ENCODE peak calls at places on chromosomes 12 and 14, in seven cellular contexts. O is pancreas; F is lower lobe of right lung; B is cardiac muscle cell; U is hepatocyte; V is spleen; G is CD8-positive, alpha-beta memory T cell. D is an unnamed sample.

GRCh38 chr12:14545144-14546124 is 22.2 kb downstream of the PLBD1 start:
- DNase-seq in O (no peak), F (no peak), B (no peak), U (no peak), G (no peak), V (no peak), D (no peak)

GRCh38 chr14:104594310-104595046 is 10.1 kb downstream of the TMEM179 start:
- DNase-seq in G (no peak), V (no peak), F (peak), O (peak), B (no peak), U (no peak), D (peak)

GRCh38 chr12:53751336-53752191 is at the start of gene CISTR:
- DNase-seq in O (peak), B (no peak), F (peak), G (peak), V (peak), U (peak), D (no peak)

GRCh38 chr14:94499673-94500072 is 9.6 kb downstream of the SERPINA12 start:
- DNase-seq in G (no peak), B (no peak), V (no peak), U (no peak), F (no peak), O (no peak), D (no peak)

GRCh38 chr14:50351016-50351415 is 38.9 kb downstream of the DMAC2L start:
- DNase-seq in V (no peak), G (no peak), B (no peak), U (no peak), F (no peak), O (no peak), D (no peak)

GRCh38 chr12:5789469-5789968 is 155.5 kb downstream of the ANO2 start:
- DNase-seq in G (no peak), V (no peak), U (no peak), F (no peak), O (no peak), B (no peak), D (no peak)

GRCh38 chr12:225012-225411 is 11.1 kb upstream of the SLC6A12 start:
- DNase-seq in F (no peak), G (no peak), O (no peak), V (no peak), U (no peak), B (no peak), D (no peak)

GRCh38 chr12:116879509-116880212 is 1.6 kb downstream of the HRK start:
- DNase-seq in V (peak), O (no peak), G (no peak), B (no peak), U (no peak), F (no peak), D (no peak)

GRCh38 chr12:77943466-77943865 is 112.8 kb downstream of the NAV3 start:
- DNase-seq in B (peak), F (no peak), G (no peak), V (no peak), U (no peak), O (no peak), D (no peak)

GRCh38 chr14:63470877-63471565 is 72.2 kb downstream of the PPP2R5E start:
- DNase-seq in U (peak), F (no peak), V (no peak), O (no peak), G (no peak), B (peak), D (no peak)

GRCh38 chr14:24965934-24966593 is 83.9 kb downstream of the STXBP6 start:
- DNase-seq in F (no peak), V (no peak), B (peak), U (peak), O (no peak), G (no peak), D (peak)

GRCh38 chr14:105083926-105084685 is 18.9 kb upstream of the GPR132 start:
- DNase-seq in B (no peak), F (no peak), G (no peak), V (no peak), U (no peak), O (no peak), D (no peak)

GRCh38 chr12:13443028-13443427 is 246.5 kb downstream of the EMP1 start:
- DNase-seq in G (no peak), F (no peak), B (no peak), V (no peak), U (no peak), O (no peak), D (no peak)

GRCh38 chr14:105480807-105481801 is 5.6 kb upstream of the CRIP1 start:
- DNase-seq in F (peak), V (peak), B (peak), G (peak), O (peak), U (peak), D (peak)

GRCh38 chr14:56195727-56196126 is 77.5 kb downstream of the PELI2 start:
- DNase-seq in O (no peak), G (no peak), F (no peak), B (peak), U (no peak), V (peak), D (no peak)

GRCh38 chr12:59548930-59549329 is 46.9 kb upstream of the SLC16A7 start:
- DNase-seq in G (no peak), B (no peak), O (no peak), V (no peak), U (no peak), F (no peak), D (no peak)

GRCh38 chr12:916240-916639 is 33.3 kb downstream of the RAD52 start:
- DNase-seq in B (no peak), U (no peak), O (peak), G (no peak), V (peak), F (peak), D (peak)

GRCh38 chr12:20030847-20031246 is 337.5 kb upstream of the PDE3A start:
- DNase-seq in G (no peak), O (no peak), V (no peak), F (no peak), B (no peak), U (peak), D (no peak)

GRCh38 chr12:89975578-89975977 is 266.9 kb upstream of the ATP2B1 start:
- DNase-seq in U (no peak), O (no peak), G (no peak), F (no peak), B (no peak), V (no peak), D (no peak)

GRCh38 chr12:65885312-65885711 is 61.0 kb downstream of the HMGA2 start:
- DNase-seq in V (no peak), F (no peak), G (no peak), B (peak), O (no peak), U (no peak), D (no peak)

GRCh38 chr12:130254476-130255276 is 83.0 kb upstream of the PIWIL1 start:
- DNase-seq in F (no peak), G (no peak), B (no peak), O (no peak), V (no peak), U (no peak), D (no peak)

GRCh38 chr12:50477241-50477832 is 27.4 kb upstream of the DIP2B start:
- DNase-seq in U (no peak), V (no peak), F (no peak), B (no peak), O (no peak), G (no peak), D (no peak)

GRCh38 chr12:125340791-125341190 is 275.6 kb downstream of the AACS start:
- DNase-seq in F (no peak), B (peak), G (no peak), U (peak), O (no peak), V (no peak), D (peak)

GRCh38 chr14:29461131-29461530 is 466.5 kb downstream of the PRKD1 start:
- DNase-seq in G (no peak), O (no peak), B (no peak), V (no peak), U (no peak), F (no peak), D (no peak)

GRCh38 chr12:6542209-6543009 is 8.1 kb downstream of the GAPDH start:
- DNase-seq in U (peak), F (no peak), O (no peak), B (no peak), V (no peak), G (no peak), D (no peak)

GRCh38 chr12:108566452-108566851 is 4.1 kb downstream of the ISCU start:
- DNase-seq in O (no peak), U (no peak), G (no peak), V (no peak), B (no peak), F (no peak), D (no peak)

GRCh38 chr12:81417056-81417455 is 339.2 kb downstream of the ACSS3 start:
- DNase-seq in B (no peak), U (no peak), F (no peak), G (no peak), O (no peak), V (no peak), D (no peak)

GRCh38 chr12:54311091-54311490 is 10.3 kb upstream of the NFE2 start:
- DNase-seq in O (no peak), G (no peak), V (no peak), U (no peak), F (no peak), B (no peak), D (no peak)

GRCh38 chr14:102809870-102810269 is 32.6 kb downstream of the TRAF3 start:
- DNase-seq in V (no peak), F (no peak), B (no peak), U (no peak), O (no peak), G (no peak), D (no peak)

GRCh38 chr12:113208041-113208934 is 13.0 kb upstream of the TPCN1 start:
- DNase-seq in F (no peak), V (peak), G (peak), B (peak), O (no peak), U (no peak), D (peak)

GRCh38 chr12:569091-569676 is 94.1 kb downstream of the NINJ2 start:
- DNase-seq in G (no peak), V (peak), U (no peak), O (no peak), F (no peak), B (no peak), D (no peak)

GRCh38 chr14:76500480-76500879 is 124.5 kb downstream of the ESRRB start:
- DNase-seq in B (no peak), U (no peak), O (no peak), V (peak), F (no peak), G (no peak), D (no peak)

GRCh38 chr12:94636462-94637085 is 13.8 kb downstream of the TMCC3 start:
- DNase-seq in F (no peak), B (peak), V (no peak), G (no peak), O (no peak), U (peak), D (no peak)

GRCh38 chr14:69982220-69982795 is 103.1 kb downstream of the SMOC1 start:
- DNase-seq in V (no peak), U (no peak), G (no peak), O (no peak), B (no peak), F (no peak), D (no peak)

GRCh38 chr14:49999826-50000214 is 106.9 kb downstream of the ARF6 start:
- DNase-seq in V (no peak), U (no peak), F (no peak), B (no peak), G (no peak), O (no peak), D (no peak)

GRCh38 chr14:34749408-34749807 is 35.0 kb upstream of the CFL2 start:
- DNase-seq in V (no peak), U (no peak), G (no peak), F (no peak), O (no peak), B (peak), D (no peak)

DNA sequence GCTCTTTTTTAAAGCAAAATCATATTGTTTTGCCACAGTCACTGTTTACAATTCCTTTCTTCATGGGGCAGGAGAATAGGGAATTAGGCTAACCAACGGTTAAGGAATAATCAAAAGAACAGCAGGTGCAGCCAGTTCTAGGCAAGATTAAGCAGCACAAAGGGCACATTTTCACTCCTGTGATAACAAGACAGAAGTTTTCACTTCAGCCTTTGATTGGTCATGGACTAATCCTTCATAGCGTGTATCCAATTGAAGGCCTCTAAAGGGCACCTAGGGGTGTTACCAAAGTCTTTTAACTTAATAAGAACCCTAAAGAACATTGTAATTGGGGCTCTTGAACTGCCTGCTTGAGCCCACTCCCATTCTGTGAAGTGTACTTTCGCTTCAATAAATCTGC is 206.9 kb upstream of the AMIGO2 start:
- DNase-seq in B (no peak), U (no peak), O (no peak), F (no peak), V (no peak), G (no peak), D (no peak)
- H3K27ac ChIP-seq in B (no peak), U (no peak), O (no peak), F (no peak), V (no peak), G (no peak), D (no peak)

DNA sequence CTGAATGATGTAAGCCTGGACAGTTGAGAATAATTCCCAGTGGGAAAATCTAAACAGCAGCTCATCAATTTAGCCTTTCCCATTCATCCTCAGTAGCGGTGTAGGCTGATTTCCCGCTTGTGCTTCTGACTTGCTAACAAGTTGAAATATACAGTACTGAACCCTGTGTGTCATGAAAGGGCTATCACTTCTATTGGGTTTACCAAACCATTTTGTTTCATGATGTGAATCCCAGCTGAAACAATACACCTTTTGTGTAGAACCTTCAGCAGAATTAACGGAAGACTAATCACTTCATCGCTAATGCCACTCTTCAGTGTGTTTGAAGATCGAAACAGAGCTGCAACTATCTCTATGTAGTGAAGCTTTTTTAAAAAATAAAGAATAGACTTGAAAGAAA is 88.4 kb downstream of the POLR3B start:
- DNase-seq in F (no peak), V (no peak), U (no peak), O (no peak), B (no peak), G (no peak), D (no peak)
- H3K4me3 ChIP-seq in F (no peak), V (no peak), U (no peak), O (no peak), B (no peak), G (no peak), D (no peak)

GRCh38 chr12:57051011-57051410 is 1.1 kb upstream of the MYO1A start:
- DNase-seq in U (no peak), B (no peak), G (no peak), V (no peak), F (no peak), O (no peak), D (no peak)
- H3K27ac ChIP-seq in U (no peak), B (no peak), G (no peak), V (no peak), F (no peak), O (no peak), D (no peak)

GRCh38 chr14:54623279-54624004 is 56.5 kb downstream of the SAMD4A start:
- DNase-seq in O (no peak), U (no peak), G (no peak), V (no peak), F (no peak), B (no peak), D (no peak)

GRCh38 chr14:54614296-54614695 is 47.4 kb downstream of the SAMD4A start:
- DNase-seq in V (no peak), G (no peak), U (no peak), F (no peak), B (no peak), O (no peak), D (no peak)

GRCh38 chr14:54622189-54622958 is 55.4 kb downstream of the SAMD4A start:
- DNase-seq in B (peak), V (no peak), U (no peak), F (no peak), G (no peak), O (no peak), D (no peak)

GRCh38 chr14:54621686-54622085 is 54.8 kb downstream of the SAMD4A start:
- DNase-seq in U (no peak), O (no peak), G (no peak), F (no peak), V (no peak), B (no peak), D (no peak)

GRCh38 chr14:54617467-54617866 is 50.5 kb downstream of the SAMD4A start:
- DNase-seq in O (no peak), F (no peak), V (no peak), G (no peak), U (no peak), B (peak), D (no peak)
- H3K4me3 ChIP-seq in O (no peak), F (no peak), V (no peak), G (no peak), U (no peak), B (no peak), D (no peak)

DNA sequence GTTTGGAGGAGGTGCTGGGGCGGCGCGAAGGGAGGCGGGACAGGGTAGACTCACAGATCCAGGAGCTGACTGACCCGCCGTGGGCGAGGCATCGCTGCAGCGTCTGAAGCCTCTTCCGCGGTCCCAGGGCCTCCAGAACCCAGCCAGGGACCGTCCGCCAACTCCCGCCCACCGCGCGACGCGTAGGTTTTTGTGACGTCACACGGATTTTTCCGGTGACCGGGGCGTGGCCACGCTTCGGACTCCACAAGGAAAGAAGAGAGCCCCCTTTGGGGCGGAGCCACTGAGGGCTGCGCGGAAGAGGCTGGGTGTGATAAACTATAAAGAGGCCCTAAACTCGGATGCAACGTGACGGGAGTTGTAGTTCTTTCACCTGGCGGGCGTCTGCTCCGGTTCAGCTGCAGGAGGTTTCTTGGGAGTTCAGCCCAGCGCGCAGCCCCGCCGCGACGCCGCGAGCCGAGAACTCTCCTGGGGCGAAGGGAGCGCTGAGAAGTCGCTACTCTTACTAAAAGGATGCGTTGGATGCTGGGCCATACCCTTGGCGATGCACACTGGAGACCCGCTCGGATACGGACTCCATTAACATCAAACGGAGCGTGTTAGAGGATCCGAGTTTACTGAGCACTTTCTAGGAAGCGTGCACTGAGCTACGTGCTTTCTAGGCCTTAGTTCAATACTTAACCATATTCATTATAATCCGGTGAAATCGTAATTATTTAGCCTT is at the start of gene AMN1:
- DNase-seq in V (peak), F (peak), O (peak), G (peak), B (peak), U (peak), D (peak)
- H3K27ac ChIP-seq in V (peak), F (peak), O (peak), G (peak), B (peak), U (peak), D (peak)

DNA sequence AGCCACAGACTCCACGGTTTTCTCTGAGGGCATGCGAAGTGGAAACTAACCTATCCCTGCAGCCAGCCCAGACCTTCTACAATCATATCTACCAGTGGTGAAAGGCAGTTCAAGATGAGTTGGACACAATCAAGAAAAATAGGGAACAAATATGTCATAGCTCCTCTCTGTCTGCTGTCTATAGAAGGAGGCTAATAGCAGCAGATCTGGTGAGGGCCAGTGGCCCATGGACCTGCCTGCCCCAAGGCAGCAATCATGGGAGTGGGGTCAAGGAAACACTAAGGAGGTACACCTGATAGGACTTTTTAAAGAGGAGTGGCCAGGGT is 149.5 kb downstream of the PRKCH start:
- DNase-seq in G (no peak), B (no peak), U (no peak), V (no peak), O (no peak), F (no peak), D (no peak)
- H3K4me3 ChIP-seq in G (no peak), B (no peak), U (no peak), V (no peak), O (no peak), F (no peak), D (peak)